ENCODE peak calls at places on chromosomes 16 and 17, in ten cellular contexts. F is D341Med, I is A549, O is HT1080, J is iris pigment epithelial cell, S is NCI-H345, Q is GM18507, K is GM12891, Y is H54, M is thoracic aorta. E is an unnamed sample.

GRCh38 chr17:38322156-38322779 is 21.5 kb downstream of the GPR179 start:
- DNase-seq in Q (peak), Y (peak), S (peak), J (peak), I (peak), O (no peak), F (peak), K (peak), M (peak), E (peak)

GRCh38 chr16:23235176-23235575 is 52.6 kb downstream of the SCNN1G start:
- DNase-seq in Q (no peak), M (no peak), O (no peak), S (no peak), F (no peak), I (no peak), Y (no peak), K (no peak), J (no peak), E (no peak)

GRCh38 chr17:39979021-39979660 is 1.5 kb upstream of the PSMD3 start:
- DNase-seq in J (peak), M (no peak), O (peak), K (no peak), I (no peak), Y (peak), F (no peak), S (no peak), Q (no peak), E (no peak)

GRCh38 chr16:11696266-11697012 is 28.2 kb downstream of the SNN start:
- DNase-seq in K (no peak), Q (no peak), I (no peak), S (no peak), F (no peak), J (no peak), M (no peak), O (no peak), Y (no peak), E (no peak)

GRCh38 chr16:48487287-48487686 is 102.1 kb upstream of the SIAH1 start:
- DNase-seq in F (no peak), S (no peak), I (no peak), O (peak), Q (no peak), Y (no peak), K (no peak), M (no peak), J (peak), E (no peak)

GRCh38 chr16:49636608-49637007 is 219.3 kb downstream of the ZNF423 start:
- DNase-seq in Q (no peak), O (no peak), J (no peak), M (no peak), S (no peak), I (no peak), Y (no peak), K (no peak), F (no peak), E (no peak)

GRCh38 chr17:44309472-44309871 is 1.1 kb downstream of the RUNDC3A start:
- DNase-seq in K (no peak), J (no peak), O (no peak), M (no peak), F (no peak), S (no peak), Q (no peak), I (no peak), Y (peak), E (no peak)

GRCh38 chr16:54176376-54176901 is 110.1 kb downstream of the IRX3 start:
- DNase-seq in I (no peak), S (no peak), K (no peak), J (peak), F (no peak), M (no peak), O (no peak), Y (no peak), Q (no peak), E (no peak)

GRCh38 chr17:2108170-2108569 is 53.3 kb downstream of the HIC1 start:
- DNase-seq in K (no peak), Q (no peak), I (no peak), Y (no peak), F (no peak), M (no peak), J (peak), O (no peak), S (no peak), E (no peak)

GRCh38 chr17:7559307-7560171 is 989 bp downstream of the TNFSF13 start:
- DNase-seq in I (no peak), F (no peak), K (no peak), O (no peak), J (no peak), M (no peak), Y (no peak), S (no peak), Q (no peak), E (no peak)

GRCh38 chr17:45311762-45312476 is 4.9 kb downstream of the MAP3K14 start:
- DNase-seq in Q (no peak), J (peak), S (peak), M (no peak), Y (peak), K (peak), I (peak), O (peak), F (no peak), E (peak)

GRCh38 chr16:85249418-85249817 is 137.1 kb upstream of the CIBAR2 start:
- DNase-seq in Q (no peak), O (no peak), J (no peak), K (no peak), I (no peak), M (no peak), F (no peak), S (no peak), Y (no peak), E (no peak)

GRCh38 chr16:24499193-24499814 is 40.1 kb upstream of the RBBP6 start:
- DNase-seq in K (no peak), Y (peak), J (peak), I (peak), S (no peak), F (peak), M (no peak), Q (no peak), O (peak), E (no peak)

GRCh38 chr16:76787394-76787793 is 403.6 kb upstream of the MON1B start:
- DNase-seq in I (no peak), K (no peak), Y (no peak), O (no peak), F (no peak), M (no peak), Q (no peak), J (peak), S (no peak), E (no peak)

GRCh38 chr17:40532520-40533253 is 31.3 kb upstream of the TNS4 start:
- DNase-seq in F (no peak), Y (no peak), Q (no peak), K (no peak), S (no peak), J (no peak), M (no peak), I (no peak), O (peak), E (no peak)

GRCh38 chr16:81578015-81578554 is 133.5 kb downstream of the CMIP start:
- DNase-seq in Y (no peak), S (no peak), F (no peak), K (no peak), Q (no peak), J (no peak), M (no peak), I (no peak), O (no peak), E (peak)

GRCh38 chr17:35529868-35530267 is 7.6 kb downstream of the SLFN12L start:
- DNase-seq in K (no peak), O (no peak), S (no peak), J (no peak), I (no peak), F (no peak), Y (no peak), M (no peak), Q (no peak), E (peak)

GRCh38 chr16:55467898-55468297 is 11.1 kb upstream of the MMP2 start:
- DNase-seq in K (no peak), M (no peak), I (no peak), S (no peak), O (no peak), Y (no peak), J (no peak), Q (no peak), F (no peak), E (no peak)

GRCh38 chr17:34478244-34478643 is 101.1 kb upstream of the TMEM132E start:
- DNase-seq in J (no peak), O (no peak), K (no peak), S (no peak), Y (no peak), I (no peak), F (no peak), Q (no peak), M (no peak), E (no peak)

GRCh38 chr17:39919087-39919683 is 750 bp upstream of the GSDMB start:
- DNase-seq in M (no peak), Y (no peak), I (no peak), Q (no peak), O (no peak), J (no peak), F (no peak), K (no peak), S (no peak), E (no peak)

GRCh38 chr17:50212121-50212843 is 10.9 kb upstream of the COL1A1 start:
- DNase-seq in J (peak), Q (no peak), O (peak), Y (no peak), S (no peak), I (no peak), K (no peak), M (no peak), F (no peak), E (no peak)

GRCh38 chr16:24002619-24003018 is 166.8 kb downstream of the PRKCB start:
- DNase-seq in J (no peak), O (no peak), S (no peak), Q (no peak), M (no peak), I (no peak), K (no peak), F (no peak), Y (no peak), E (no peak)

GRCh38 chr16:57147381-57148191 is 38.3 kb downstream of the PSME3IP1 start:
- DNase-seq in K (no peak), I (no peak), F (no peak), Q (no peak), S (no peak), Y (no peak), M (no peak), O (no peak), J (peak), E (no peak)

GRCh38 chr17:49667854-49668253 is 10.0 kb downstream of the SPOP start:
- DNase-seq in K (no peak), O (no peak), F (no peak), J (no peak), M (no peak), S (no peak), I (no peak), Y (no peak), Q (no peak), E (no peak)

GRCh38 chr16:7742626-7743025 is 410.0 kb downstream of the RBFOX1 start:
- DNase-seq in O (no peak), Y (no peak), F (no peak), M (no peak), S (no peak), Q (no peak), J (no peak), K (no peak), I (no peak), E (no peak)

GRCh38 chr16:6081320-6081976 is 983.9 kb upstream of the EEF2KMT start:
- DNase-seq in Q (no peak), I (peak), Y (peak), J (no peak), M (no peak), S (no peak), K (peak), F (peak), O (peak), E (no peak)

GRCh38 chr17:82648761-82649474 is 674 bp upstream of the WDR45B start:
- DNase-seq in Y (peak), K (peak), J (no peak), F (peak), M (no peak), O (no peak), S (peak), Q (peak), I (no peak), E (peak)

GRCh38 chr16:12837344-12837743 is 33.7 kb upstream of the CPPED1 start:
- DNase-seq in I (no peak), K (no peak), J (no peak), S (no peak), Y (no peak), Q (no peak), O (no peak), M (no peak), F (no peak), E (no peak)

GRCh38 chr16:87114832-87115231 is 202.4 kb downstream of the C16orf95 start:
- DNase-seq in M (no peak), I (peak), K (no peak), Q (no peak), F (no peak), J (no peak), O (no peak), Y (no peak), S (no peak), E (no peak)

GRCh38 chr17:59451706-59452105 is 113.7 kb upstream of the DHX40 start:
- DNase-seq in O (peak), Q (no peak), Y (peak), I (no peak), M (no peak), K (no peak), J (peak), F (no peak), S (no peak), E (no peak)

GRCh38 chr16:57628008-57628781 is at the start of gene ADGRG1:
- DNase-seq in Y (peak), K (peak), I (peak), F (no peak), M (peak), S (no peak), O (peak), J (peak), Q (no peak), E (no peak)

GRCh38 chr17:39647242-39647641 is 10.3 kb downstream of the STARD3 start:
- DNase-seq in Y (no peak), F (no peak), O (no peak), Q (no peak), J (no peak), I (no peak), S (no peak), K (no peak), M (no peak), E (no peak)

GRCh38 chr17:32333187-32333586 is 8.8 kb downstream of the C17orf75 start:
- DNase-seq in O (no peak), F (no peak), S (no peak), M (no peak), K (no peak), Q (no peak), I (no peak), J (no peak), Y (no peak), E (no peak)

E was measured in immature natural killer cell.